ENCODE peak calls at places on chromosomes 5 and 9, in six cellular contexts. B is K562, W is GM12878, R is SK-N-SH, Q is HepG2, T is H1. I is an unnamed sample.

GRCh38 chr5:141343242-141343952 is at the start of gene PCDHGA3:
- DNase-seq in W (no peak), T (no peak), Q (no peak), R (no peak), B (peak), I (peak)

GRCh38 chr9:121610638-121610953 is 40.8 kb upstream of the DAB2IP start:
- DNase-seq in Q (no peak), R (no peak), T (no peak), B (no peak), W (no peak), I (no peak)

GRCh38 chr5:180820788-180821321 is 18.2 kb upstream of the MGAT1 start:
- DNase-seq in Q (no peak), W (no peak), R (no peak), T (no peak), B (no peak), I (no peak)

GRCh38 chr9:125472926-125473701 is 211.5 kb downstream of the GAPVD1 start:
- DNase-seq in W (no peak), R (peak), Q (peak), B (peak), T (no peak), I (no peak)

GRCh38 chr9:37801287-37801850 is 772 bp downstream of the DCAF10 start:
- DNase-seq in Q (no peak), R (peak), B (peak), T (no peak), W (no peak), I (peak)

GRCh38 chr5:173582198-173583092 is 34.0 kb downstream of the BOD1 start:
- DNase-seq in W (no peak), Q (no peak), B (no peak), T (no peak), R (no peak), I (no peak)

GRCh38 chr5:34929720-34930526 is 564 bp downstream of the DNAJC21 start:
- DNase-seq in W (peak), R (peak), T (peak), B (peak), Q (peak), I (peak)

GRCh38 chr5:13412040-13412595 is 532.4 kb downstream of the DNAH5 start:
- DNase-seq in B (no peak), T (no peak), R (no peak), W (no peak), Q (no peak), I (no peak)

GRCh38 chr5:175576591-175576990 is 81.3 kb upstream of the HRH2 start:
- DNase-seq in W (no peak), Q (no peak), R (no peak), T (no peak), B (no peak), I (no peak)

GRCh38 chr5:132190161-132190817 is 37.4 kb downstream of the P4HA2 start:
- DNase-seq in B (peak), Q (peak), T (no peak), R (peak), W (no peak), I (peak)

DNA sequence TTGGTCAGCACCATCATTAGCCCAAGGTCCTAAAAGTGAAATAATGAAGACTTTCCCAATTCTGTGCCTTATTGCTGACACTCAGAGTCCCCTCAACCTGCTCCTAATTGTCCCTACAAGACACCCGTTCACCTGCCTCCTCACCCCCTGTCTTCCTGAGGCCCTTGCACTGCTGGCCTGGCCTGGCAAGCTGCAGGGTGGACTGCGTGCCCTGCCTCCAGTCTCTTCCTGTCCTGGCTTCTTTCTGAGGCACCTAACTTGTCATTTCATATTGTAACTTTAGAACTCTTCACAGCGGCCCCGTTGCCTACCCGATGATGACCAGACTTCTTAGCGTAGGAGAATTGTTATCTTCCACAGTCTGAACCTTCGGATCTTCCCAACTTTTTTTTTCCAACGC is 153.9 kb downstream of the SMARCA2 start:
- DNase-seq in W (no peak), R (no peak), Q (no peak), B (no peak), T (no peak), I (no peak)
- TF ChIP-seq GABPA in W (no peak), R (no peak), Q (no peak), B (no peak), T (no peak), I (no peak)

GRCh38 chr9:110308504-110309109 is 29.1 kb downstream of the TXNDC8 start:
- DNase-seq in R (no peak), W (no peak), Q (peak), T (no peak), B (no peak), I (no peak)

GRCh38 chr9:110307191-110307590 is 30.5 kb downstream of the TXNDC8 start:
- DNase-seq in R (no peak), Q (no peak), B (no peak), W (no peak), T (no peak), I (no peak)

GRCh38 chr9:110298028-110298605 is 39.5 kb downstream of the TXNDC8 start:
- DNase-seq in B (no peak), Q (peak), T (no peak), W (no peak), R (no peak), I (no peak)

GRCh38 chr9:110303136-110303535 is 34.5 kb downstream of the TXNDC8 start:
- DNase-seq in Q (no peak), T (no peak), W (no peak), R (no peak), B (no peak), I (peak)
- TF ChIP-seq GABPA in Q (no peak), T (no peak), W (no peak), R (no peak), B (no peak), I (no peak)

DNA sequence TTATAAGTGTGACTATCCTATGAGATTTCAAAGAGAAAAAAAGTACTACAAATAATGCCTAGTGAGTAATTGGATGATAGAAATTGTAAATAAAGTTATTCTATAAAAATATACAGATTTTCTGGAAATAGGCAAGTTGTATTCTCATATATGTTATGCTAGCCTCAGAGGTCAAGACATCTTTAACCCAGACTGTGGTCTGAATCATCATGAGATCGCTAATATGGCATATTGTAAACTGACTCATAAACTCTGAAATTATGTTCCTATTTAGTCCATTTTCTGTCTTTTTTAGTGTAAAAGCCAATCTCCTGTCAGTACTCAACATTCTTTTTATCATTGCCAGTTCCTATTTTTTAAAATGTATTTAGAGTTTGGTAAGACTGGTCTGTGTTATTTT is 14.2 kb downstream of the LOX start:
- DNase-seq in Q (no peak), T (no peak), B (no peak), R (no peak), W (no peak), I (no peak)
- TF ChIP-seq GABPA in Q (no peak), T (no peak), B (no peak), R (no peak), W (no peak), I (no peak)

GRCh38 chr5:125293223-125293622 is 546.8 kb upstream of the ZNF608 start:
- DNase-seq in Q (no peak), B (no peak), R (no peak), T (no peak), W (no peak), I (no peak)

GRCh38 chr5:125290935-125291334 is 544.5 kb upstream of the ZNF608 start:
- DNase-seq in T (no peak), Q (no peak), W (no peak), B (no peak), R (no peak), I (no peak)

GRCh38 chr5:125289606-125290005 is 543.2 kb upstream of the ZNF608 start:
- DNase-seq in W (no peak), R (no peak), T (no peak), B (no peak), Q (no peak), I (no peak)

GRCh38 chr5:125294844-125295243 is 548.4 kb upstream of the ZNF608 start:
- DNase-seq in B (no peak), R (no peak), T (no peak), Q (no peak), W (no peak), I (no peak)

DNA sequence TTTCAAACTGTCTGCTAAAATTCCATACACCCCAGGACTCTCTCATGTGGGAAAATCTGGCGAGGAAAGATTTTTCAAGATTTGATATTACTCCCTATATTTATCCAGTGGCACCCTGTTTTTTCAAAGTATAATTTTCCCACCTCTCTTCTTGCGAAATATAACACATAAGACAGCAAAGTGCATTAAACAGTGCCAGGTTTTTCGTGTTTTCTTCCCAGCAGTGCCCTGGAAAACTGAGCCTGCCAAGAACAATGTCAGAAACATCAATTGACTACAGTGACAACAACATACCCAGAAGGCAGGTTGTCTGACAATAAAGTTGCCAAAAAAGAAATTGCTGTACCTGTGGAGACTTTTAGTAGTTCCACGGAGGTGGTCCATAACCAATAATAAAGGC is 545.0 kb upstream of the ZNF608 start:
- DNase-seq in T (no peak), B (no peak), W (no peak), Q (no peak), R (no peak), I (no peak)
- TF ChIP-seq GABPA in T (no peak), B (no peak), W (no peak), Q (no peak), R (no peak), I (no peak)

GRCh38 chr9:127968717-127969383 is 11.9 kb downstream of the EEIG1 start:
- DNase-seq in T (no peak), B (no peak), R (peak), Q (no peak), W (no peak), I (no peak)
- TF ChIP-seq GABPA in T (no peak), B (no peak), R (no peak), Q (no peak), W (no peak), I (no peak)